ENCODE peak calls at places on chromosome 7, in nine cellular contexts. S, Q, B, L, I, D, H, J and O are unnamed samples.

GRCh38 chr7:102287465-102288146 is 938 bp downstream of the SH2B2 start:
- DNase-seq in S (peak), Q (peak), B (peak), L (no peak), I (peak), D (peak), H (no peak), J (peak), O (peak)

GRCh38 chr7:98613601-98614425 is 3.3 kb upstream of the NPTX2 start:
- DNase-seq in S (no peak), Q (peak), B (peak), L (no peak), I (peak), D (no peak), H (no peak), J (no peak), O (peak)

GRCh38 chr7:23468721-23469149 is 1.6 kb downstream of the IGF2BP3 start:
- DNase-seq in S (no peak), Q (no peak), B (no peak), L (no peak), I (peak), D (no peak), H (no peak), J (no peak), O (peak)

GRCh38 chr7:21542891-21543527 is at the start of gene DNAH11:
- DNase-seq in S (no peak), Q (peak), B (peak), L (no peak), I (peak), D (peak), H (peak), J (peak), O (peak)

GRCh38 chr7:102292813-102293798 is 6.4 kb downstream of the SH2B2 start:
- DNase-seq in S (no peak), Q (no peak), B (no peak), L (no peak), I (no peak), D (no peak), H (no peak), J (no peak), O (no peak)

GRCh38 chr7:155741805-155742204 is 70.5 kb downstream of the SHH start:
- DNase-seq in S (no peak), Q (no peak), B (peak), L (no peak), I (no peak), D (peak), H (no peak), J (no peak), O (no peak)

GRCh38 chr7:70659263-70659662 is 472.7 kb upstream of the GALNT17 start:
- DNase-seq in S (no peak), Q (peak), B (no peak), L (no peak), I (no peak), D (no peak), H (no peak), J (no peak), O (no peak)

GRCh38 chr7:4711093-4711492 is 29.0 kb downstream of the FOXK1 start:
- DNase-seq in S (no peak), Q (no peak), B (no peak), L (no peak), I (no peak), D (no peak), H (no peak), J (no peak), O (no peak)

GRCh38 chr7:64890761-64891666 is 12.1 kb upstream of the ZNF273 start:
- DNase-seq in S (no peak), Q (peak), B (no peak), L (no peak), I (no peak), D (no peak), H (no peak), J (no peak), O (peak)

GRCh38 chr7:102289051-102289450 is 2.4 kb downstream of the SH2B2 start:
- DNase-seq in S (no peak), Q (no peak), B (peak), L (no peak), I (no peak), D (no peak), H (no peak), J (no peak), O (no peak)

GRCh38 chr7:138814806-138815332 is 16.9 kb upstream of the ATP6V0A4 start:
- DNase-seq in S (no peak), Q (peak), B (no peak), L (no peak), I (no peak), D (no peak), H (no peak), J (no peak), O (no peak)

GRCh38 chr7:25272265-25272664 is 44.0 kb upstream of the NPVF start:
- DNase-seq in S (no peak), Q (peak), B (no peak), L (no peak), I (no peak), D (no peak), H (no peak), J (no peak), O (no peak)

GRCh38 chr7:40047661-40048060 is 86.8 kb downstream of the MPLKIP start:
- DNase-seq in S (no peak), Q (no peak), B (peak), L (no peak), I (no peak), D (no peak), H (no peak), J (no peak), O (no peak)
- TF ChIP-seq CTCF in S (no peak), Q (peak), B (no peak), L (no peak), I (no peak), D (no peak), H (peak), J (no peak), O (peak)

DNA sequence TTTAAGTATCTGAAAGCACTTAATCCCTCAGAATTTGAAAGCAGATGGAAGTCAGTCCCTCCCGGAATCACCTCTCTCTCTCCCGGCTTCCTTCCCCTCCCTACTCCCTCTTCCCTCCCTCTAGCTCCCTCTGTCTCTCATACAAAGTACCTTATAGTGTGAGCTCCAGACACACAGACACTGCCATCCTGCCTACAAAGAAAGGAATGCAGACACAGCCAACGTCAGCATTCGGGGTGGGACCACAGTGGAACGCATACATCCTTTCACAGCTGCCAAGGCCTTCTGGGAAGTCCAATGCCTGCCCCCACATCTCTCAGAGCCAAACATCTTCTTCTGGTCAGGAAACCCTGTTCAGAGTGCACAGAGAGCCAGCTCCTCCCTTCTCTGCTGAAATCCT is 9.3 kb downstream of the NOD1 start:
- DNase-seq in S (peak), Q (peak), B (no peak), L (peak), I (peak), D (no peak), H (peak), J (peak), O (peak)
- TF ChIP-seq CTCF in S (peak), Q (peak), B (no peak), L (peak), I (peak), D (no peak), H (peak), J (no peak), O (peak)

DNA sequence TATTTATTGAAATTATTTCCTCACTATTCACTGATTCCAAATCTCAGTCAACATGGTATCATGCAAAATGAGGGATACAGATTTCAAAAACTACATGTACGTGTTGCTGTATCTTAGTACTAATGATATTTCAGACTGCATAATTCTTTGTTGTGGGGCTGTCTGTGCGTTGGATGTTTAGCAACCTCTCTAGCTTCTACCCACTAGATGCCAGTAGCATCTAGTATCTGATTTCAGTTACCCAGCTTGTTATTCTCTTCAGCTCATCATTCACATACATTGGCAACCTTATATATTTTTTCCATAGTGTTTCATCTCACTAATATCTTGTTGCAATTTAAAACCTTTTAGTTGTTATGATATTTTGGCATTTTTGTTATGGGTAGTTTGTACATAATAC is 22.5 kb upstream of the WASL start:
- DNase-seq in S (no peak), Q (no peak), B (no peak), L (no peak), I (no peak), D (no peak), H (no peak), J (no peak), O (no peak)
- TF ChIP-seq CTCF in S (no peak), Q (peak), B (no peak), L (no peak), I (no peak), D (no peak), H (no peak), J (no peak), O (no peak)

GRCh38 chr7:140304071-140304799 is 94.1 kb downstream of the SLC37A3 start:
- DNase-seq in S (no peak), Q (peak), B (peak), L (no peak), I (no peak), D (no peak), H (no peak), J (peak), O (no peak)
- TF ChIP-seq CTCF in S (no peak), Q (peak), B (peak), L (peak), I (peak), D (no peak), H (no peak), J (no peak), O (no peak)

GRCh38 chr7:31129067-31129466 is 77.0 kb downstream of the ADCYAP1R1 start:
- DNase-seq in S (no peak), Q (peak), B (no peak), L (no peak), I (peak), D (no peak), H (no peak), J (no peak), O (no peak)
- TF ChIP-seq CTCF in S (no peak), Q (peak), B (no peak), L (no peak), I (peak), D (no peak), H (no peak), J (no peak), O (no peak)